ENCODE peak calls at places on chromosomes 16 and 17, in ten cellular contexts. One of them, this sample, is unnamed.

GRCh38 chr17:4788807-4789700 is at the start of gene GLTPD2:
- DNase-seq in PC-3: no peak
- DNase-seq in GM12864: no peak
- DNase-seq in caudate nucleus: no peak
- DNase-seq in stimulated activated CD4-positive, alpha-beta T cell treated with anti-CD3 and anti-CD28 coated beads, Interleukin-2, amount 100 ng/mL, for 24 hours: no peak
- DNase-seq in AG09309: no peak
- DNase-seq in AG08396: no peak
- DNase-seq in stimulated activated naive CD8-positive, alpha-beta T cell treated with anti-CD3 and anti-CD28 coated beads, Interleukin-15, amount 100 ng/mL, for 72 hours: no peak
- DNase-seq in right lobe of liver: peak
- DNase-seq in fibroblast of lung: no peak
- DNase-seq in this sample: no peak

GRCh38 chr17:17890773-17891759 is 54.3 kb upstream of the SREBF1 start:
- DNase-seq in stimulated activated naive CD8-positive, alpha-beta T cell treated with anti-CD3 and anti-CD28 coated beads, Interleukin-15, amount 100 ng/mL, for 72 hours: peak
- DNase-seq in caudate nucleus: no peak
- DNase-seq in fibroblast of lung: peak
- DNase-seq in GM12864: no peak
- DNase-seq in AG08396: peak
- DNase-seq in AG09309: peak
- DNase-seq in right lobe of liver: peak
- DNase-seq in PC-3: peak
- DNase-seq in stimulated activated CD4-positive, alpha-beta T cell treated with anti-CD3 and anti-CD28 coated beads, Interleukin-2, amount 100 ng/mL, for 24 hours: peak
- DNase-seq in this sample: no peak

GRCh38 chr16:89582614-89583196 is 7.1 kb downstream of the CPNE7 start:
- DNase-seq in GM12864: no peak
- DNase-seq in fibroblast of lung: no peak
- DNase-seq in PC-3: no peak
- DNase-seq in caudate nucleus: no peak
- DNase-seq in AG09309: no peak
- DNase-seq in AG08396: no peak
- DNase-seq in stimulated activated naive CD8-positive, alpha-beta T cell treated with anti-CD3 and anti-CD28 coated beads, Interleukin-15, amount 100 ng/mL, for 72 hours: no peak
- DNase-seq in stimulated activated CD4-positive, alpha-beta T cell treated with anti-CD3 and anti-CD28 coated beads, Interleukin-2, amount 100 ng/mL, for 24 hours: no peak
- DNase-seq in right lobe of liver: no peak
- DNase-seq in this sample: no peak

GRCh38 chr17:38704645-38705522 is at the start of gene MLLT6:
- DNase-seq in GM12864: no peak
- DNase-seq in caudate nucleus: peak
- DNase-seq in stimulated activated CD4-positive, alpha-beta T cell treated with anti-CD3 and anti-CD28 coated beads, Interleukin-2, amount 100 ng/mL, for 24 hours: peak
- DNase-seq in PC-3: peak
- DNase-seq in AG08396: peak
- DNase-seq in fibroblast of lung: peak
- DNase-seq in AG09309: no peak
- DNase-seq in right lobe of liver: peak
- DNase-seq in stimulated activated naive CD8-positive, alpha-beta T cell treated with anti-CD3 and anti-CD28 coated beads, Interleukin-15, amount 100 ng/mL, for 72 hours: peak
- DNase-seq in this sample: peak

GRCh38 chr16:57797526-57798266 is 4.6 kb downstream of the KIFC3 start:
- DNase-seq in caudate nucleus: no peak
- DNase-seq in right lobe of liver: peak
- DNase-seq in AG08396: no peak
- DNase-seq in AG09309: no peak
- DNase-seq in stimulated activated naive CD8-positive, alpha-beta T cell treated with anti-CD3 and anti-CD28 coated beads, Interleukin-15, amount 100 ng/mL, for 72 hours: no peak
- DNase-seq in PC-3: peak
- DNase-seq in GM12864: no peak
- DNase-seq in fibroblast of lung: no peak
- DNase-seq in stimulated activated CD4-positive, alpha-beta T cell treated with anti-CD3 and anti-CD28 coated beads, Interleukin-2, amount 100 ng/mL, for 24 hours: no peak
- DNase-seq in this sample: no peak

GRCh38 chr17:71032746-71033273 is 863.5 kb downstream of the KCNJ2 start:
- DNase-seq in right lobe of liver: no peak
- DNase-seq in AG09309: no peak
- DNase-seq in stimulated activated CD4-positive, alpha-beta T cell treated with anti-CD3 and anti-CD28 coated beads, Interleukin-2, amount 100 ng/mL, for 24 hours: no peak
- DNase-seq in stimulated activated naive CD8-positive, alpha-beta T cell treated with anti-CD3 and anti-CD28 coated beads, Interleukin-15, amount 100 ng/mL, for 72 hours: no peak
- DNase-seq in caudate nucleus: no peak
- DNase-seq in GM12864: no peak
- DNase-seq in PC-3: no peak
- DNase-seq in AG08396: no peak
- DNase-seq in fibroblast of lung: no peak
- DNase-seq in this sample: no peak

GRCh38 chr17:79624658-79625478 is 14.0 kb upstream of the RBFOX3 start:
- DNase-seq in stimulated activated CD4-positive, alpha-beta T cell treated with anti-CD3 and anti-CD28 coated beads, Interleukin-2, amount 100 ng/mL, for 24 hours: no peak
- DNase-seq in stimulated activated naive CD8-positive, alpha-beta T cell treated with anti-CD3 and anti-CD28 coated beads, Interleukin-15, amount 100 ng/mL, for 72 hours: peak
- DNase-seq in right lobe of liver: peak
- DNase-seq in PC-3: no peak
- DNase-seq in AG09309: no peak
- DNase-seq in AG08396: peak
- DNase-seq in GM12864: no peak
- DNase-seq in caudate nucleus: no peak
- DNase-seq in fibroblast of lung: no peak
- DNase-seq in this sample: no peak

GRCh38 chr17:47785538-47786123 is 36.0 kb downstream of the OSBPL7 start:
- DNase-seq in stimulated activated naive CD8-positive, alpha-beta T cell treated with anti-CD3 and anti-CD28 coated beads, Interleukin-15, amount 100 ng/mL, for 72 hours: no peak
- DNase-seq in AG09309: no peak
- DNase-seq in stimulated activated CD4-positive, alpha-beta T cell treated with anti-CD3 and anti-CD28 coated beads, Interleukin-2, amount 100 ng/mL, for 24 hours: peak
- DNase-seq in PC-3: peak
- DNase-seq in fibroblast of lung: peak
- DNase-seq in caudate nucleus: no peak
- DNase-seq in GM12864: no peak
- DNase-seq in right lobe of liver: no peak
- DNase-seq in AG08396: no peak
- DNase-seq in this sample: no peak

This sample was measured in midbrain.